ENCODE peak calls at places on chromosomes 2 and 18, in four cellular contexts. I, E, X and U are unnamed samples.
A peak's percentile ranks its signal among the peaks of the same experiment; 100 is the strongest.

GRCh38 chr2:104755026-104755856 is 98.7 kb upstream of the POU3F3 start:
- DNase-seq in I (peak; percentile 5), E (no peak), X (no peak), U (no peak)

GRCh38 chr2:205539603-205540002 is 142.7 kb upstream of the NRP2 start:
- DNase-seq in I (no peak), E (no peak), X (no peak), U (no peak)

GRCh38 chr18:78652001-78652545 is 327.5 kb upstream of the SALL3 start:
- DNase-seq in I (no peak), E (no peak), X (no peak), U (no peak)

GRCh38 chr2:48126180-48126579 is 219.9 kb upstream of the FBXO11 start:
- DNase-seq in I (peak; percentile 45), E (no peak), X (no peak), U (peak; percentile 90)

GRCh38 chr2:105409717-105410116 is 10.9 kb upstream of the FHL2 start:
- DNase-seq in I (peak; percentile 70), E (no peak), X (no peak), U (peak; percentile 55)

GRCh38 chr2:218437969-218438368 is 19.0 kb downstream of the VIL1 start:
- DNase-seq in I (no peak), E (no peak), X (no peak), U (no peak)

GRCh38 chr2:156635646-156636045 is 199.5 kb downstream of the GPD2 start:
- DNase-seq in I (no peak), E (no peak), X (no peak), U (no peak)

GRCh38 chr2:137800386-137800785 is 163.9 kb upstream of the HNMT start:
- DNase-seq in I (no peak), E (no peak), X (no peak), U (no peak)

GRCh38 chr2:62595468-62595867 is 89.5 kb upstream of the TMEM17 start:
- DNase-seq in I (no peak), E (no peak), X (no peak), U (no peak)

GRCh38 chr18:10604178-10604577 is 78.4 kb downstream of the NAPG start:
- DNase-seq in I (no peak), E (no peak), X (no peak), U (no peak)

GRCh38 chr2:105490956-105491355 is 92.1 kb upstream of the FHL2 start:
- DNase-seq in I (no peak), E (no peak), X (no peak), U (no peak)

GRCh38 chr2:191441761-191442160 is 196.6 kb downstream of the MYO1B start:
- DNase-seq in I (peak; percentile 90), E (no peak), X (no peak), U (peak; percentile 39)

GRCh38 chr2:187403568-187404260 is 44.3 kb downstream of the CALCRL start:
- DNase-seq in I (no peak), E (no peak), X (no peak), U (peak; percentile 30)

GRCh38 chr2:96353032-96353561 is 17.5 kb downstream of the NCAPH start:
- DNase-seq in I (peak; percentile 50), E (no peak), X (no peak), U (peak; percentile 71)

GRCh38 chr18:31241900-31242409 is 76.0 kb upstream of the DSG1 start:
- DNase-seq in I (no peak), E (no peak), X (no peak), U (no peak)

GRCh38 chr2:18583905-18584607 is 5.3 kb downstream of the NT5C1B start:
- DNase-seq in I (no peak), E (no peak), X (no peak), U (no peak)

GRCh38 chr2:144403940-144404339 is 116.0 kb downstream of the ZEB2 start:
- DNase-seq in I (no peak), E (no peak), X (no peak), U (no peak)

GRCh38 chr18:75779450-75779849 is 351.9 kb upstream of the SMIM21 start:
- DNase-seq in I (no peak), E (no peak), X (no peak), U (no peak)

GRCh38 chr2:135876066-135876711 is at the start of gene MCM6:
- DNase-seq in I (peak; percentile 98), E (peak; percentile 98), X (peak; percentile 93), U (peak; percentile 99)

GRCh38 chr2:10951558-10952414 is 40.1 kb downstream of the KCNF1 start:
- DNase-seq in I (no peak), E (no peak), X (no peak), U (no peak)

GRCh38 chr2:30026091-30027055 is 105.0 kb upstream of the ALK start:
- DNase-seq in I (peak; percentile 70), E (no peak), X (peak; percentile 13), U (peak; percentile 36)

GRCh38 chr2:122009546-122009945 is 254.1 kb downstream of the TSN start:
- DNase-seq in I (no peak), E (no peak), X (no peak), U (no peak)

GRCh38 chr2:108858894-108859293 is 72.3 kb downstream of the CCDC138 start:
- DNase-seq in I (peak; percentile 3), E (no peak), X (no peak), U (peak; percentile 21)

GRCh38 chr2:117698287-117698686 is 116.2 kb upstream of the DDX18 start:
- DNase-seq in I (no peak), E (no peak), X (no peak), U (no peak)

GRCh38 chr2:70718736-70719135 is 49.3 kb downstream of the ADD2 start:
- DNase-seq in I (no peak), E (no peak), X (no peak), U (no peak)

GRCh38 chr2:205763708-205764501 is 81.6 kb downstream of the NRP2 start:
- DNase-seq in I (peak; percentile 68), E (no peak), X (no peak), U (peak; percentile 62)

GRCh38 chr2:172448544-172449267 is 21.3 kb downstream of the ITGA6 start:
- DNase-seq in I (no peak), E (no peak), X (no peak), U (no peak)

GRCh38 chr18:28108801-28109200 is 68.1 kb downstream of the CDH2 start:
- DNase-seq in I (no peak), E (no peak), X (no peak), U (no peak)

DNA sequence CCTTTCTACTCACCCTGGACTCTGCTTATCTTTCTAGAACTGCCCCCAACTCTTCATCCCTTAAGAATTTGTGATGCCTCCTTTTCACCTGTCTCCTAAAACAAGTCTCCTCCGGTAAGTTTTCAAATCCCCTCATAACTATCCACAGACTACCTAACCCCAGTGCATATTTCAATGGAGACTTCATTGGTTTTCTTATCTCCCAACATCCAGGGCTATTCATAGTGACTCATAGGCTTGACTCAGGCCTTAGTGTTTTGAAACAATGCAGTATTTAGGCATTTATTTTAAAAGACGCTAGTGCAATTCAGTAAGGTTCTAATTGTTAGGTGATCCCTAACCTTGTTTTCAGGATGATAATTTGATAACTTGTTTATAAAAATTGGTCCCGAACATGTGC is 399.2 kb downstream of the CPS1 start:
- DNase-seq in I (no peak), E (no peak), X (no peak), U (no peak)
- H3K4me3 ChIP-seq in I (no peak overlapping the region), E (no peak overlapping the region), X (no peak overlapping the region), U (no peak overlapping the region)

DNA sequence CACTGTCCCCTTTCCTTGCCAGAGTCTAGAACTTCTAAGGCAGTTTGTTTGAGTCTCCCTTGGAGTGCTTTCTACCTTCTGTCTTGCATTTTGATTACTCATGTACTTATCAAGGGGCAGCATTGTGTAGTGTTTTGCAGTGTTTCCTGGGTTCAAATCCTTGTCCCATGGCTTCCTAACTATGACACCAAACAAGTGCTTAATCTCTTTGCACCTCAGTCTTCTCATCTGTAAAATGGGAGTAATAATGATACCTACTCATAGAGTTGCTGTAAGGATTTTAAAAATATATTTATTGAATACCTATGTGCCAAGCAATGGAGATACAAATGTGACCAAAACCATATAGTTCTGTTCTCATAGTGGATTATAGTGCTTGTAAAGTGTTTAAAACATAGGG is 105.5 kb upstream of the PKDCC start:
- DNase-seq in I (no peak), E (no peak), X (no peak), U (no peak)
- TF ChIP-seq CTCF in I (no peak), E (no peak), X (no peak), U (no peak)

DNA sequence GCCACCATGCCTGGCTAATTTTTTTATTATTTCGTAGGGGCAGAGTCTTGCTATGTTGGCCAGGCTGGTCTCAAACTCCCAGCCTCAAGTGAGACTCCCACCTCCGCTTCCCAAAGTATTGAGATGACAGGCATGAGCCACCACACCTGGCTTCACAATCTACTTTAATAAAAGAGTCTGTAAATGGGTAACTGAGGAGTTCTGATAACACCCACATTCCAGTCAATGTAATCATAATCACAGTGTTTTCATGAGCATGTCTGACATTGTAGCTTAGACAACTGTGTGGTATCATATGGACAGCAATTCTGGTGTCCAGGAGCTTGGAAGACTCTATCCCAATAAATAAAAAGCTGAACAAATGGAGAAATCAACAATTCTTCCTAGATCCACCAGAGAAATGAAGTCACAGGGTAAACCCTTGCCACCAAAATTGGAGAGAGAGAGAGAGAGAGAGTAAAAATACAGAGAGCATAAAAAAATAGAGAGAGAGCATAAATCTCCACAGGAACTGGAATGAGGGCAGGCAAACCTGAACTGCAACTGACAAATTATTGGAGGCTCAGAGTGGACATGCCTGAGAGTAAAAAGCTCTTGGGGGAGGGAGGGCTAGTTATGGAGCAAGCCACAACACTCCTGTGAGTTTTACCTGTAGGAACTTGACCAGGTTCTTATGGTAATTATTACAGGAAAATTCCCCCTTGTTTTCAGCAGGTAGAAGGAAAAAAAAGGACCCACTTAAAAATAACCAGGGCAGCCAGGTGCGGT is 12.4 kb upstream of the NBEAL1 start:
- DNase-seq in I (no peak), E (no peak), X (no peak), U (no peak)
- H3K4me3 ChIP-seq in I (no peak overlapping the region), E (no peak overlapping the region), X (no peak overlapping the region), U (no peak overlapping the region)

GRCh38 chr18:26457611-26458350 is 90.6 kb downstream of the KCTD1 start:
- DNase-seq in I (no peak), E (no peak), X (no peak), U (no peak)
- TF ChIP-seq CTCF in I (no peak), E (no peak), X (peak; percentile 65), U (no peak)